ENCODE peak calls at places on chromosome X, in nine cellular contexts. P, J, A, E, O, K, M, L and G are unnamed samples. For H3K4me1 and H3K27me3, the result is how much of the 10 kb centered on the place peaks cover.

GRCh38 chrX:136880003-136880451 is 498 bp downstream of the RBMX start:
- DNase-seq in L (no peak), P (peak), M (no peak), E (peak), A (no peak), J (peak), O (peak), K (peak), G (peak)

GRCh38 chrX:152641996-152642395 is 4.3 kb downstream of the GABRQ start:
- DNase-seq in E (no peak), A (peak), P (peak), O (no peak), M (no peak), L (no peak), J (no peak), K (no peak), G (peak)

GRCh38 chrX:47573334-47574095 is 8.7 kb upstream of the TIMP1 start:
- DNase-seq in P (peak), O (no peak), J (no peak), A (peak), K (no peak), L (peak), E (no peak), M (no peak), G (no peak)

GRCh38 chrX:56268888-56269287 is 36.7 kb downstream of the KLF8 start:
- DNase-seq in A (no peak), L (no peak), M (no peak), J (no peak), K (no peak), E (no peak), P (no peak), O (no peak), G (no peak)

GRCh38 chrX:70062076-70062475 is at the start of gene OTUD6A:
- DNase-seq in J (no peak), K (no peak), M (no peak), L (no peak), P (no peak), E (no peak), A (no peak), O (no peak), G (no peak)

GRCh38 chrX:30504309-30504708 is 73.3 kb downstream of the TASL start:
- DNase-seq in M (no peak), K (peak), L (no peak), E (no peak), A (peak), O (no peak), P (peak), J (no peak), G (no peak)

GRCh38 chrX:3295731-3296130 is 50.7 kb downstream of the MXRA5 start:
- DNase-seq in K (no peak), J (no peak), E (no peak), O (no peak), P (peak), M (no peak), A (no peak), L (peak), G (peak)

GRCh38 chrX:9598344-9598743 is 133.5 kb downstream of the TBL1X start:
- DNase-seq in A (no peak), K (no peak), O (no peak), M (no peak), L (no peak), E (no peak), J (no peak), P (no peak), G (no peak)

GRCh38 chrX:150364347-150365050 is 1.4 kb downstream of the MAMLD1 start:
- DNase-seq in P (peak), J (no peak), M (no peak), L (peak), K (no peak), O (no peak), E (peak), A (peak), G (no peak)

GRCh38 chrX:25536307-25536970 is 520.7 kb upstream of the ARX start:
- DNase-seq in E (no peak), O (no peak), M (no peak), A (no peak), K (no peak), J (no peak), L (no peak), P (no peak), G (no peak)

GRCh38 chrX:100673397-100673953 is 29.5 kb downstream of the SRPX2 start:
- DNase-seq in A (no peak), M (no peak), J (no peak), O (no peak), P (peak), E (no peak), L (no peak), K (no peak), G (no peak)

GRCh38 chrX:50622751-50623150 is 152.1 kb upstream of the DGKK start:
- DNase-seq in M (no peak), L (no peak), A (no peak), P (no peak), J (no peak), E (no peak), K (peak), O (no peak), G (no peak)

GRCh38 chrX:7568130-7568529 is 274.8 kb upstream of the VCX start:
- DNase-seq in O (no peak), A (no peak), L (no peak), M (no peak), K (no peak), E (no peak), J (no peak), P (no peak), G (no peak)

GRCh38 chrX:10158279-10158939 is 1.6 kb downstream of the CLCN4 start:
- DNase-seq in J (no peak), L (no peak), K (no peak), A (peak), E (peak), O (no peak), M (no peak), P (peak), G (no peak)

GRCh38 chrX:39385022-39385421 is 583.8 kb downstream of the MID1IP1 start:
- DNase-seq in E (no peak), J (no peak), P (no peak), M (no peak), K (no peak), L (no peak), A (no peak), O (no peak), G (no peak)

GRCh38 chrX:97563531-97564133 is 679.9 kb downstream of the RPA4 start:
- DNase-seq in K (peak), L (peak), J (no peak), M (peak), O (no peak), A (peak), E (no peak), P (peak), G (no peak)

GRCh38 chrX:1649623-1650022 is 34.8 kb downstream of the ASMT start:
- DNase-seq in P (peak), O (no peak), J (no peak), M (no peak), K (no peak), L (no peak), A (no peak), E (no peak), G (no peak)

GRCh38 chrX:9133426-9133825 is 99.5 kb upstream of the FAM9B start:
- DNase-seq in E (no peak), M (no peak), P (peak), O (no peak), A (no peak), K (no peak), J (no peak), L (no peak), G (no peak)

GRCh38 chrX:39705299-39705698 is 392.5 kb downstream of the BCOR start:
- DNase-seq in K (no peak), P (peak), A (peak), L (peak), J (peak), M (no peak), E (peak), O (no peak), G (no peak)

GRCh38 chrX:9737363-9737762 is 28.3 kb downstream of the GPR143 start:
- DNase-seq in A (no peak), K (no peak), P (no peak), J (no peak), O (no peak), E (no peak), M (peak), L (no peak), G (no peak)

GRCh38 chrX:70504772-70505450 is 60.3 kb downstream of the DLG3 start:
- DNase-seq in L (no peak), J (no peak), O (no peak), P (no peak), K (no peak), E (no peak), M (no peak), A (no peak), G (no peak)

GRCh38 chrX:5236096-5236495 is 992.6 kb downstream of the NLGN4X start:
- DNase-seq in L (no peak), A (peak), P (no peak), M (no peak), J (no peak), E (no peak), O (no peak), K (peak), G (peak)

GRCh38 chrX:118255921-118256320 is 90.0 kb upstream of the WDR44 start:
- DNase-seq in M (no peak), O (no peak), E (no peak), J (no peak), A (no peak), P (no peak), L (no peak), K (no peak), G (no peak)

GRCh38 chrX:72048515-72049455 is 82.9 kb downstream of the RTL5 start:
- DNase-seq in P (no peak), A (peak), L (no peak), J (no peak), M (no peak), E (no peak), K (no peak), O (no peak), G (peak)

GRCh38 chrX:130994671-130995070 is 63.5 kb upstream of the ARHGAP36 start:
- DNase-seq in L (peak), A (peak), O (peak), P (peak), M (no peak), K (peak), E (no peak), J (no peak), G (peak)

GRCh38 chrX:43702660-43703059 is 46.6 kb downstream of the MAOA start:
- DNase-seq in M (no peak), P (no peak), K (no peak), A (no peak), J (no peak), L (no peak), O (no peak), E (no peak), G (no peak)

GRCh38 chrX:123217077-123217476 is 33.0 kb downstream of the GRIA3 start:
- DNase-seq in E (no peak), J (no peak), P (peak), M (no peak), A (peak), K (no peak), L (no peak), O (no peak), G (no peak)

GRCh38 chrX:149631293-149632165 is at the start of gene TMEM185A:
- DNase-seq in J (peak), P (peak), L (peak), O (peak), K (peak), A (peak), E (peak), M (peak), G (peak)

GRCh38 chrX:154074199-154074598 is 23.3 kb downstream of the MECP2 start:
- DNase-seq in L (no peak), O (no peak), M (peak), K (no peak), P (peak), A (no peak), J (no peak), E (no peak), G (no peak)

GRCh38 chrX:150347471-150347870 is 15.6 kb upstream of the MAMLD1 start:
- DNase-seq in O (no peak), K (no peak), M (no peak), P (no peak), J (no peak), L (no peak), A (no peak), E (no peak), G (no peak)

GRCh38 chrX:116241001-116241400 is 70.5 kb downstream of the AGTR2 start:
- DNase-seq in P (no peak), J (no peak), L (no peak), A (no peak), M (no peak), K (no peak), O (no peak), E (no peak), G (no peak)

GRCh38 chrX:46477435-46477834 is 67.8 kb downstream of the ZNF674 start:
- DNase-seq in P (peak), L (no peak), K (no peak), E (no peak), O (no peak), J (no peak), A (no peak), M (no peak), G (no peak)

GRCh38 chrX:19860571-19860970 is 26.8 kb downstream of the SH3KBP1 start:
- DNase-seq in O (no peak), E (no peak), L (no peak), J (no peak), A (no peak), P (no peak), K (no peak), M (no peak), G (no peak)
- H3K4me1 ChIP-seq in O (under half), E (under half), L (under half), J (under half), A (under half), P (under half), K (under half), M (under half), G (under half)

GRCh38 chrX:114210879-114211278 is 373.0 kb upstream of the HTR2C start:
- DNase-seq in O (no peak), M (no peak), P (no peak), K (no peak), L (no peak), A (no peak), J (no peak), E (no peak), G (no peak)
- H3K27me3 ChIP-seq in O (under half), M (under half), P (under half), K (under half), L (under half), A (under half), J (under half), E (under half), G (under half)

GRCh38 chrX:69028006-69028760 is 137.1 kb downstream of the PJA1 start:
- DNase-seq in L (no peak), A (no peak), M (no peak), J (no peak), O (no peak), P (no peak), K (no peak), E (no peak), G (no peak)
- H3K4me1 ChIP-seq in L (under half), A (under half), M (under half), J (under half), O (under half), P (under half), K (under half), E (under half), G (under half)

DNA sequence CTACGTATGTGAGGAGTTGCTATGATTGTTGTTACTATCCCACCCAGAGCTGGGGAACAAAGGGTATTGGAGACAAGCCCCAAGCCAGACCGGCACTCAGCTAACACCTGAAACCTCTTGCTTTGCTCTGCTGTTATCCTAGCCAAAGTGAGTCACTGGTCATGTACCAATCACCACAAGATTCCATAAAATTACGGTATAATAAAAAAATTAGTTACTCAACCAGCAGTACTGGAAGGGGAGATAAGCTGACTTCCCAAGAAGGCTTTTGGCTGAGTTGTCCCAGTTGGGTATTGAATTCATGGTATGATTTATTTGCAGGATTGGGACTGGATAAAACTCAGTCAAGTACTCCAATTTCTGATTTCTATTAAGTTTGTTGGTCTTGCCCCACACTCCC is 5.3 kb downstream of the EDA2R start:
- DNase-seq in A (no peak), E (no peak), O (peak), M (peak), J (no peak), L (no peak), K (no peak), P (peak), G (no peak)
- H3K27me3 ChIP-seq in A (under half), E (under half), O (under half), M (under half), J (under half), L (under half), K (under half), P (under half), G (under half)

GRCh38 chrX:134546187-134546586 is 86.2 kb downstream of the HPRT1 start:
- DNase-seq in L (no peak), A (no peak), O (no peak), P (no peak), K (no peak), E (no peak), J (no peak), M (no peak), G (no peak)
- H3K4me1 ChIP-seq in L (under half), A (under half), O (under half), P (under half), K (under half), E (under half), J (under half), M (under half), G (under half)

GRCh38 chrX:132214518-132214917 is 4.7 kb downstream of the RAP2C start:
- DNase-seq in K (no peak), A (no peak), J (no peak), E (no peak), M (no peak), L (no peak), P (no peak), O (no peak), G (no peak)
- H3K27me3 ChIP-seq in K (under half), A (under half), J (under half), E (under half), M (under half), L (under half), P (under half), O (under half), G (under half)

DNA sequence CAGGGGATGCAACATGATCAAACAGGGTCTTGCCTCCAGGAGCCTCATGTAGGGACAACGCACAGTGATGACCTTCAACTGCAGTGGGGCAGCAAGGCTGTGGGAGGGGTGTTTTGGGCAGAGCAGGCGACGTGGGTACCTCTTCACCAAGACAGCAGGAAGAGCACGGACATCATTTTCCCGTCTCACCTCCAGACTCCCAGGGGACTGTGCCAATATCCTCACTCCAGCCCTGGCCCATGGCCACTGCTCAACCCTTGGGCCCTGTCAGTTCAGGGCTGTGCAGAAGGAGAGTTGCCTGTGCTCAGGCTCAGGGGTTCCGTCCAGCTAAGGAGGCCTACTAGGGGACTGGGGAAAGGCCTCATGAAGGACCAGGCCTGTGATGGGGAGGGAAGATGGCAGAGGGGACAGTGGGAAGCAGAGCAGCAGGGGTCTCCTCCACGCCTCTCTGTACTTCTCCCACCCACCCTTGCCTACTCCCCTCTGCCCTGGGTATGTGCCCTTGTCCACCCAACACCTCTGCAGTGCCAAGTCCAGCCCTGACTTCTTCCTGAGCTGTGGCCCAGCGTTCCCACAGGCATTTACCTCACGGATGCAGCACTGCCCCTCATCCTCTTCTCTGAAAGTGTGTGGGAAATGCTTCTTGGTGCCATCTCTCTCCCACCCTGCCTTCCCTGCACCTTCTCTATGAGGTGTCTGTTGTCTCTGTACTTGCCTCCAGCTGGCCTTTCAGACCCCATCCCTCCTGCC is 1.4 kb downstream of the IL9R start:
- DNase-seq in J (no peak), P (no peak), K (no peak), O (no peak), E (no peak), A (no peak), M (no peak), L (no peak), G (no peak)
- H3K4me1 ChIP-seq in J (under half), P (under half), K (under half), O (under half), E (under half), A (under half), M (under half), L (under half), G (under half)

DNA sequence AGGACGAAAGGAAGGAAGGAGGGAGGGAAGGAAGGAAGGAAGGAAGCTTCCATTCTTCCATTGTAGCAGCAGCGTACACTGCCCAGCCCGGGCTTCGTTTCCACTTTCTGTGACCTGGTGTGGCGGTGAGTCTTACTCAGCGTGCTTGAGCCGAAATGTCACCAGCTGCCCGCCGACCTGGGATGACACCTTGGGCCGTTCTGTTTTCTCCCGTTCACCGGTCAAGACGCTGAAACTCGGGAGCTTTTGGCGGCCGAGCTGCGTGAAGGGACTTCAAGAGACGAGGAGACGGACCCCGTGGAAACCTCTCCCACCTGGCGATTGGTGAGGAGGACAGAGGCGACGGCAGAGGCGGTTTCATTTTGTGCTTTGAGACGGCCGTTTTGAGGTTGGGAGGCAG is 47.1 kb upstream of the PPP2R3B start:
- DNase-seq in E (no peak), P (no peak), A (no peak), L (no peak), K (no peak), J (no peak), M (no peak), O (no peak), G (no peak)
- H3K27me3 ChIP-seq in E (under half), P (under half), A (under half), L (under half), K (under half), J (under half), M (under half), O (under half), G (under half)

DNA sequence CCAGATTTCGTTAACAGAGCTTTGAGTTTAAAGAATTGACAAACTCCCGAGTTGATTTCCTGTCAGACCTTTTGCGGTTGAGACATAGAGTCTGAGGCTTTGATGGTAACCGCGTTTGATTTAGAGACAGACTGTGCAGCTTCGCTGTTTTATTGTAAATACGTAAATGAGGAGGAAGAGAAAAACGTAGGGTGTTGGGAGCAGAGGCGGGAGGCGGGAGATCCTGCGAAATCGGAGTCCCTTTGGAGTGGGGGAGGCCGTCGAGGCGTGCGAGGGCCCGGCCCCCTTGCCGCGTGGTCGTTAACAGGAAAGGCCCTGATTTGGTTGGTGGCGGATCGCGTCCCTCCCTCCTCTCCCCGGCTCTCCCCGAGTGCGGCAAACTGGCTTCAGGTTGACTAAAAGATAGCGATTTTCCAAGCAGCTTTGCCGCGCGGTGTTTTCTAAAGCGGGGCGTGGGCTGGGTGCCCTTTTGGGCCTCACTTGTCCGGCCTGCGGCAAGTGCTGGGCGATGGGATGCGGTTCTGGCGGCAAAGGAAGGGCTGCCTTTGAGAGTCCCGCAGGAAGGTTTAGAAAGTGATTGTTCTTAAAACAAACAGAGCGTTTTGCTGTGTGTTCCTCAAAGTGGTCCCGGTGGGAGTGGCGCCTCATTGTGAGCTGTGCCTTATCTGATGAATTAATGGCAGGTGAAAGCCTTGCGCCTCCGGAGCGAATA is 865 bp downstream of the SCML1 start:
- DNase-seq in E (peak), J (peak), O (no peak), A (peak), K (peak), M (peak), L (peak), P (peak), G (peak)
- H3K4me1 ChIP-seq in E (under half), J (under half), O (under half), A (under half), K (under half), M (under half), L (under half), P (under half), G (under half)